ENCODE peak calls at places on chromosomes 7 and 10, in nine cellular contexts. C is left ventricle myocardium inferior; U is central memory CD4-positive, alpha-beta T cell; S is EL; G is activated naive CD4-positive, alpha-beta T cell; Y is A549; O is left colon; Z is stimulated activated CD8-positive, alpha-beta memory T cell treated with anti-CD3 and anti-CD28 coated beads, Interleukin-4, amount 100 ng/mL, for 24 hours; L is cardiac fibroblast. M is an unnamed sample.

GRCh38 chr7:117116221-117116620 is 162.9 kb downstream of the ST7 start:
- DNase-seq in C (no peak), U (no peak), S (no peak), G (no peak), Y (no peak), O (no peak), Z (no peak), L (no peak), M (no peak)

GRCh38 chr10:103676851-103677417 is 178.4 kb downstream of the SH3PXD2A start:
- DNase-seq in C (peak; percentile 54), U (no peak), S (peak; percentile 96), G (no peak), Y (no peak), O (no peak), Z (no peak), L (peak; percentile 93), M (peak; percentile 70)

GRCh38 chr10:86325158-86325557 is 41.4 kb downstream of the GRID1 start:
- DNase-seq in C (no peak), U (no peak), S (no peak), G (no peak), Y (no peak), O (no peak), Z (no peak), L (no peak), M (no peak)

GRCh38 chr7:45176091-45176490 is 18.5 kb downstream of the RAMP3 start:
- DNase-seq in C (no peak), U (no peak), S (no peak), G (no peak), Y (no peak), O (no peak), Z (no peak), L (no peak), M (no peak)

GRCh38 chr7:3194501-3195141 is 106.4 kb upstream of the SDK1 start:
- DNase-seq in C (no peak), U (no peak), S (peak; percentile 53), G (no peak), Y (peak; percentile 86), O (no peak), Z (no peak), L (peak; percentile 91), M (peak; percentile 10)

GRCh38 chr7:67788689-67789088 is 792.1 kb downstream of the TYW1 start:
- DNase-seq in C (no peak), U (no peak), S (no peak), G (no peak), Y (peak; percentile 11), O (no peak), Z (no peak), L (peak; percentile 41), M (no peak)

GRCh38 chr10:119135517-119135890 is 30.0 kb downstream of the SFXN4 start:
- DNase-seq in C (no peak), U (no peak), S (no peak), G (no peak), Y (no peak), O (no peak), Z (no peak), L (peak; percentile 87), M (no peak)

GRCh38 chr10:132158810-132159209 is 27.9 kb upstream of the DPYSL4 start:
- DNase-seq in C (no peak), U (peak; percentile 73), S (no peak), G (no peak), Y (peak; percentile 52), O (no peak), Z (no peak), L (no peak), M (no peak)

GRCh38 chr10:123995082-123995460 is 98.3 kb downstream of the CHST15 start:
- DNase-seq in C (no peak), U (no peak), S (no peak), G (no peak), Y (peak; percentile 50), O (peak; percentile 24), Z (no peak), L (no peak), M (peak; percentile 50)

GRCh38 chr7:33536398-33536797 is 368.9 kb upstream of the BMPER start:
- DNase-seq in C (no peak), U (no peak), S (no peak), G (no peak), Y (no peak), O (no peak), Z (no peak), L (no peak), M (no peak)

GRCh38 chr10:80161321-80162084 is 29.0 kb downstream of the PLAC9 start:
- DNase-seq in C (no peak), U (no peak), S (no peak), G (no peak), Y (peak; percentile 40), O (no peak), Z (no peak), L (peak; percentile 32), M (no peak)

GRCh38 chr7:15199482-15199881 is 296.9 kb upstream of the DGKB start:
- DNase-seq in C (no peak), U (no peak), S (peak; percentile 8), G (no peak), Y (peak; percentile 3), O (no peak), Z (no peak), L (peak; percentile 31), M (no peak)

GRCh38 chr7:20153999-20154398 is 63.2 kb downstream of the MACC1 start:
- DNase-seq in C (no peak), U (no peak), S (no peak), G (no peak), Y (no peak), O (no peak), Z (no peak), L (no peak), M (no peak)

GRCh38 chr7:79880312-79880711 is 254.3 kb upstream of the GNAI1 start:
- DNase-seq in C (no peak), U (no peak), S (no peak), G (no peak), Y (no peak), O (no peak), Z (no peak), L (no peak), M (no peak)

GRCh38 chr7:76296743-76297740 is 5.4 kb upstream of the HSPB1 start:
- DNase-seq in C (no peak), U (no peak), S (peak; percentile 68), G (no peak), Y (peak; percentile 69), O (peak; percentile 84), Z (no peak), L (peak; percentile 93), M (peak; percentile 62)

GRCh38 chr7:158588085-158588877 is 658 bp upstream of the PTPRN2 start:
- DNase-seq in C (no peak), U (no peak), S (no peak), G (no peak), Y (no peak), O (no peak), Z (no peak), L (no peak), M (peak; percentile 41)

GRCh38 chr10:930415-931325 is 835 bp downstream of the LARP4B start:
- DNase-seq in C (peak; percentile 33), U (peak; percentile 21), S (peak; percentile 61), G (no peak), Y (peak; percentile 56), O (peak; percentile 74), Z (no peak), L (peak; percentile 24), M (peak; percentile 60)